ENCODE peak calls at places on chromosome 14, in four cellular contexts. B is heart right ventricle, G is nephron progenitor cell, M is neural crest cell. P is an unnamed sample.

GRCh38 chr14:35438910-35439713 is 34.6 kb upstream of the NFKBIA start:
- DNase-seq in B (no peak), G (no peak), M (no peak), P (peak; percentile 17)

GRCh38 chr14:55604900-55605418 is 25.0 kb downstream of the KTN1 start:
- DNase-seq in B (no peak), G (no peak), M (no peak), P (no peak)

GRCh38 chr14:60968671-60969070 is 12.2 kb downstream of the TRMT5 start:
- DNase-seq in B (no peak), G (no peak), M (no peak), P (no peak)

GRCh38 chr14:24274101-24274543 is 2.7 kb upstream of the RABGGTA start:
- DNase-seq in B (no peak), G (no peak), M (no peak), P (peak; percentile 77)

GRCh38 chr14:91388551-91388975 is 29.1 kb downstream of the CCDC88C start:
- DNase-seq in B (no peak), G (no peak), M (no peak), P (no peak)

GRCh38 chr14:64693766-64694165 is 10.5 kb upstream of the PLEKHG3 start:
- DNase-seq in B (no peak), G (no peak), M (no peak), P (no peak)

GRCh38 chr14:105879503-105879866 is 353.1 kb downstream of the TMEM121 start:
- DNase-seq in B (no peak), G (no peak), M (no peak), P (no peak)

GRCh38 chr14:32128703-32129102 is 51.6 kb downstream of the ARHGAP5 start:
- DNase-seq in B (no peak), G (no peak), M (no peak), P (no peak)

GRCh38 chr14:103518416-103519042 is 4.1 kb downstream of the CKB start:
- DNase-seq in B (peak; percentile 68), G (peak; percentile 81), M (peak; percentile 67), P (peak; percentile 89)

GRCh38 chr14:34038358-34039057 is 87.6 kb upstream of the EGLN3 start:
- DNase-seq in B (no peak), G (no peak), M (no peak), P (no peak)

GRCh38 chr14:91904956-91905645 is 37.8 kb upstream of the TC2N start:
- DNase-seq in B (no peak), G (no peak), M (no peak), P (no peak)

GRCh38 chr14:73695997-73696396 is 18.2 kb downstream of the PNMA1 start:
- DNase-seq in B (no peak), G (no peak), M (no peak), P (peak; percentile 45)

GRCh38 chr14:68788275-68789001 is 4.4 kb downstream of the ZFP36L1 start:
- DNase-seq in B (no peak), G (no peak), M (no peak), P (no peak)

GRCh38 chr14:104437703-104438102 is 141.9 kb upstream of the C14orf180 start:
- DNase-seq in B (no peak), G (no peak), M (no peak), P (no peak)

GRCh38 chr14:99441918-99442317 is 38.7 kb downstream of the SETD3 start:
- DNase-seq in B (no peak), G (no peak), M (no peak), P (no peak)

GRCh38 chr14:104891664-104892500 is 26.8 kb downstream of the CEP170B start:
- DNase-seq in B (peak; percentile 3), G (no peak), M (no peak), P (no peak)

GRCh38 chr14:103856105-103856504 is 8.7 kb upstream of the PPP1R13B start:
- DNase-seq in B (no peak), G (no peak), M (no peak), P (no peak)

GRCh38 chr14:89660183-89660582 is 243.2 kb upstream of the FOXN3 start:
- DNase-seq in B (peak; percentile 43), G (no peak), M (no peak), P (no peak)

GRCh38 chr14:84864582-84865271 is 665.2 kb upstream of the FLRT2 start:
- DNase-seq in B (no peak), G (no peak), M (no peak), P (no peak)

GRCh38 chr14:102927346-102927877 is 4.9 kb downstream of the AMN start:
- DNase-seq in B (no peak), G (no peak), M (no peak), P (no peak)

GRCh38 chr14:61269321-61270083 is 11.6 kb downstream of the TMEM30B start:
- DNase-seq in B (peak; percentile 71), G (peak; percentile 77), M (peak; percentile 60), P (peak; percentile 80)

GRCh38 chr14:104685216-104685997 is 4.0 kb upstream of the INF2 start:
- DNase-seq in B (no peak), G (no peak), M (no peak), P (no peak)

GRCh38 chr14:38500125-38500524 is 244.2 kb upstream of the CLEC14A start:
- DNase-seq in B (no peak), G (no peak), M (no peak), P (no peak)

GRCh38 chr14:33567736-33568124 is 383.1 kb downstream of the EGLN3 start:
- DNase-seq in B (no peak), G (no peak), M (no peak), P (no peak)

GRCh38 chr14:94460631-94461416 is 8.2 kb upstream of the SERPINA11 start:
- DNase-seq in B (no peak), G (no peak), M (no peak), P (no peak)

GRCh38 chr14:103206023-103206481 is 82.8 kb downstream of the TNFAIP2 start:
- DNase-seq in B (no peak), G (no peak), M (no peak), P (no peak)

GRCh38 chr14:22769369-22769768 is 2.9 kb downstream of the OXA1L start:
- DNase-seq in B (no peak), G (no peak), M (no peak), P (no peak)

GRCh38 chr14:65054471-65055085 is 47.7 kb downstream of the MAX start:
- DNase-seq in B (no peak), G (no peak), M (no peak), P (no peak)

GRCh38 chr14:85439696-85440328 is 90.1 kb upstream of the FLRT2 start:
- DNase-seq in B (no peak), G (no peak), M (no peak), P (no peak)

GRCh38 chr14:46259536-46259935 is 392.0 kb downstream of the RPL10L start:
- DNase-seq in B (no peak), G (peak; percentile 35), M (no peak), P (no peak)
- TF ChIP-seq CTCF in B (no peak), G (peak; percentile 11), M (no peak), P (no peak)

GRCh38 chr14:62347658-62348057 is 585.4 kb downstream of the SNAPC1 start:
- DNase-seq in B (no peak), G (no peak), M (no peak), P (no peak)
- TF ChIP-seq CTCF in B (no peak), G (no peak), M (no peak), P (no peak)

DNA sequence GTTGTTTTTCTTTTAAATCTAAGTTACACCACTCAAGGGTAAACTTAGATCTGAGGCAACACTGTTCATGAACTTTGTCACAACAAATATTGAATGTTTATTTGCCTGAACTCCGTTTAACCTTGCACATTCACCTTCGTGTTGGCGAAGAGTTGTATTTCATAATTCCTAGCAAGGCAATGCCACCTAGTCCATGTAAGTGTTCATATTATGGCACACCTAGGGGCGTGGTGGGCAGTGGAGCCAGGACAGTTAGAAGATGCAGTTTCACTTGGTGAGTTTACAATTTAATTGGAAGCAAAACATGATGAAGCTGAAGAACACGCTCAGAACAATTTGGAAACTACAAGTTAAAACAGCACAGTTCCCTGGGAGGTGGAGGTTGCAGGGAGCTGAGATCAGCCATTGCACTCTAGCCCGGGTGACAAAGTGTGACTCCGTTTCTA is 30.4 kb upstream of the GNPNAT1 start:
- DNase-seq in B (no peak), G (no peak), M (no peak), P (no peak)
- TF ChIP-seq CTCF in B (no peak), G (no peak), M (no peak), P (no peak)

DNA sequence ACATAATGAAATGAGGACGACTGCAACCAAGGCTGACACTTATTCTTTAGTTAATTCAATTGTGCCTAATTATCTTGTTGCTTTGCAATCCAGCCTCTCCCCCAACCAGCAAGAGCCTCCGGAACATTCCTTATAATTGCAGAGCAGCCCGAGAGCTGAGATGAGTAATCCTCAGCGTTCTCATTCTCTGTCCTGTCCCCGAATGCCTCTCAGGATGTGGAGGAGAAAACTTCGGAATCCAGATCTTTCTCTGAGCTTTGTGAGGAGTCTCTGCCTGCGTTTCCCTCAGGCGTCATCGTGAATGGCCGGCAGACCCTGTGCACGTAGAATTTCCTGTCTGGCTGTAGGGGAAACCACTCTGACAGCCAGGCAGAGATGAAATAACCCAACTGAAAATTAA is 160.5 kb upstream of the DIO3 start:
- DNase-seq in B (no peak), G (no peak), M (no peak), P (no peak)
- TF ChIP-seq CTCF in B (no peak), G (no peak), M (no peak), P (no peak)

DNA sequence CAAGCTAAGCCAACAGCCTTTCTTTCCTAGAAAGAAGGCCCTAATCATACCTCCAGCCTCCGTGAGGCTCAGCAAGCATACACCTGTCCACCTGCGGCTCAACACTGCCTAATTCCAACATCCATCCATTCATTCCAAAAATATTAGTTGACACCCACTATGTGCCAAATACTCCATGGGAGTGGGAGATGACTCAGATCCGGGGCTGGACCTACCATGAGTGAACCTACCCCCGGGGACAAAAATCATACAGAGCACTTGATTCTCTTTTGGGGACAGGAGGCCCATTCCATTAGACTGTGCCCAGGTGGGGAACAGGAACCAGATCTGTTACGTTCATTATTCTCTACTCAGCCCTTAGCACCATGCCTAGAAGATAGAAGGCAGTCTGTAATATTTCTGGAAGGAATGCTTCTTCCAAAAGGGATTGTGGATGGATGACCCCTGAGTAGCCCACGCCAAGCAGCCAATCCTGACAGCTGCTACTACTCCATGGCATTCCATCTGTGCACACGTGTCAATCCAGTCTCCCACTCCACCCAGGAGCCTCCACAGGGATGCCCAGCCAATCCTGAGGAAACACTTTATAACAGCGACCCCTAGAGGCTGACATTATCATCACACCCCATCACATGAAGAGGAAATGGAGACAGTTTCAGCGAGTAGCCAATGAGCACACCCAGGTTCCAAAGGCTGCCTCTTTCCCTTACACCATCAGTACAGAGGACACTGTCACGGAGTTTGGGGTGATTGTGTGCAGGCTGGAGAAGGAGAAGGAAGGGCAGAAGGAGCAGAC is 170.7 kb downstream of the ESRRB start:
- DNase-seq in B (no peak), G (peak; percentile 63), M (peak; percentile 43), P (peak; percentile 54)
- TF ChIP-seq CTCF in B (peak; percentile 23), G (peak; percentile 67), M (peak; percentile 73), P (peak; percentile 53)